ENCODE peak calls at places on chromosomes 13 and 19, in nine cellular contexts. One of them, this sample, is unnamed.

GRCh38 chr13:71865858-71866172 is 1.2 kb downstream of the DACH1 start:
- DNase-seq in OCI-LY7: no peak
- DNase-seq in brain microvascular endothelial cell: no peak
- DNase-seq in Peyer's patch: peak
- DNase-seq in breast epithelium: no peak
- DNase-seq in suprapubic skin: no peak
- DNase-seq in esophagus squamous epithelium: no peak
- DNase-seq in spleen: peak
- DNase-seq in heart right ventricle: peak
- DNase-seq in this sample: no peak

GRCh38 chr13:78764665-78765064 is 105.7 kb upstream of the OBI1 start:
- DNase-seq in OCI-LY7: no peak
- DNase-seq in brain microvascular endothelial cell: no peak
- DNase-seq in Peyer's patch: no peak
- DNase-seq in breast epithelium: no peak
- DNase-seq in suprapubic skin: no peak
- DNase-seq in esophagus squamous epithelium: no peak
- DNase-seq in spleen: no peak
- DNase-seq in heart right ventricle: no peak
- DNase-seq in this sample: no peak

GRCh38 chr13:32988588-32989256 is 27.5 kb upstream of the KL start:
- DNase-seq in OCI-LY7: peak
- DNase-seq in brain microvascular endothelial cell: no peak
- DNase-seq in Peyer's patch: no peak
- DNase-seq in breast epithelium: no peak
- DNase-seq in suprapubic skin: no peak
- DNase-seq in esophagus squamous epithelium: no peak
- DNase-seq in spleen: no peak
- DNase-seq in heart right ventricle: peak
- DNase-seq in this sample: no peak

GRCh38 chr13:113643593-113643992 is 14.4 kb downstream of the ATP4B start:
- DNase-seq in OCI-LY7: no peak
- DNase-seq in brain microvascular endothelial cell: no peak
- DNase-seq in Peyer's patch: no peak
- DNase-seq in breast epithelium: no peak
- DNase-seq in suprapubic skin: no peak
- DNase-seq in esophagus squamous epithelium: no peak
- DNase-seq in spleen: no peak
- DNase-seq in heart right ventricle: no peak
- DNase-seq in this sample: no peak

GRCh38 chr13:98372886-98373285 is 195.8 kb upstream of the RNF113B start:
- DNase-seq in OCI-LY7: no peak
- DNase-seq in brain microvascular endothelial cell: peak
- DNase-seq in Peyer's patch: no peak
- DNase-seq in breast epithelium: no peak
- DNase-seq in suprapubic skin: no peak
- DNase-seq in esophagus squamous epithelium: no peak
- DNase-seq in spleen: no peak
- DNase-seq in heart right ventricle: no peak
- DNase-seq in this sample: peak

GRCh38 chr19:47660435-47660832 is 51.5 kb downstream of the BICRA start:
- DNase-seq in OCI-LY7: no peak
- DNase-seq in brain microvascular endothelial cell: no peak
- DNase-seq in Peyer's patch: peak
- DNase-seq in breast epithelium: no peak
- DNase-seq in suprapubic skin: no peak
- DNase-seq in esophagus squamous epithelium: no peak
- DNase-seq in spleen: no peak
- DNase-seq in heart right ventricle: no peak
- DNase-seq in this sample: peak

GRCh38 chr19:58181902-58182576 is 822 bp upstream of the ZNF274 start:
- DNase-seq in OCI-LY7: peak
- DNase-seq in brain microvascular endothelial cell: peak
- DNase-seq in Peyer's patch: peak
- DNase-seq in breast epithelium: peak
- DNase-seq in suprapubic skin: peak
- DNase-seq in esophagus squamous epithelium: no peak
- DNase-seq in spleen: peak
- DNase-seq in heart right ventricle: peak
- DNase-seq in this sample: no peak

GRCh38 chr13:72004236-72004635 is 137.2 kb upstream of the DACH1 start:
- DNase-seq in OCI-LY7: no peak
- DNase-seq in brain microvascular endothelial cell: no peak
- DNase-seq in Peyer's patch: no peak
- DNase-seq in breast epithelium: no peak
- DNase-seq in suprapubic skin: no peak
- DNase-seq in esophagus squamous epithelium: no peak
- DNase-seq in spleen: no peak
- DNase-seq in heart right ventricle: no peak
- DNase-seq in this sample: no peak

GRCh38 chr19:30887042-30887441 is 462.2 kb downstream of the TSHZ3 start:
- DNase-seq in OCI-LY7: no peak
- DNase-seq in brain microvascular endothelial cell: no peak
- DNase-seq in Peyer's patch: no peak
- DNase-seq in breast epithelium: no peak
- DNase-seq in suprapubic skin: no peak
- DNase-seq in esophagus squamous epithelium: no peak
- DNase-seq in spleen: no peak
- DNase-seq in heart right ventricle: no peak
- DNase-seq in this sample: no peak

GRCh38 chr19:12703056-12703455 is 6.6 kb upstream of the FBXW9 start:
- DNase-seq in OCI-LY7: peak
- DNase-seq in brain microvascular endothelial cell: no peak
- DNase-seq in Peyer's patch: no peak
- DNase-seq in breast epithelium: no peak
- DNase-seq in suprapubic skin: no peak
- DNase-seq in esophagus squamous epithelium: no peak
- DNase-seq in spleen: no peak
- DNase-seq in heart right ventricle: no peak
- DNase-seq in this sample: no peak

GRCh38 chr13:29514720-29515310 is 80.7 kb downstream of the SLC7A1 start:
- DNase-seq in OCI-LY7: no peak
- DNase-seq in brain microvascular endothelial cell: no peak
- DNase-seq in Peyer's patch: no peak
- DNase-seq in breast epithelium: no peak
- DNase-seq in suprapubic skin: no peak
- DNase-seq in esophagus squamous epithelium: no peak
- DNase-seq in spleen: peak
- DNase-seq in heart right ventricle: no peak
- DNase-seq in this sample: no peak

GRCh38 chr19:3094638-3095374 is 644 bp downstream of the GNA11 start:
- DNase-seq in OCI-LY7: peak
- DNase-seq in brain microvascular endothelial cell: no peak
- DNase-seq in Peyer's patch: no peak
- DNase-seq in breast epithelium: no peak
- DNase-seq in suprapubic skin: peak
- DNase-seq in esophagus squamous epithelium: no peak
- DNase-seq in spleen: peak
- DNase-seq in heart right ventricle: no peak
- DNase-seq in this sample: no peak

GRCh38 chr19:3658004-3658822 is 31.6 kb upstream of the CACTIN start:
- DNase-seq in OCI-LY7: no peak
- DNase-seq in brain microvascular endothelial cell: no peak
- DNase-seq in Peyer's patch: no peak
- DNase-seq in breast epithelium: peak
- DNase-seq in suprapubic skin: no peak
- DNase-seq in esophagus squamous epithelium: no peak
- DNase-seq in spleen: no peak
- DNase-seq in heart right ventricle: no peak
- DNase-seq in this sample: no peak

GRCh38 chr13:48260970-48261369 is 28.0 kb downstream of the ITM2B start:
- DNase-seq in OCI-LY7: no peak
- DNase-seq in brain microvascular endothelial cell: no peak
- DNase-seq in Peyer's patch: no peak
- DNase-seq in breast epithelium: no peak
- DNase-seq in suprapubic skin: no peak
- DNase-seq in esophagus squamous epithelium: no peak
- DNase-seq in spleen: no peak
- DNase-seq in heart right ventricle: no peak
- DNase-seq in this sample: no peak
- H3K27ac ChIP-seq in OCI-LY7: no peak
- H3K27ac ChIP-seq in brain microvascular endothelial cell: no peak
- H3K27ac ChIP-seq in Peyer's patch: no peak
- H3K27ac ChIP-seq in breast epithelium: no peak
- H3K27ac ChIP-seq in suprapubic skin: no peak
- H3K27ac ChIP-seq in esophagus squamous epithelium: no peak
- H3K27ac ChIP-seq in spleen: no peak
- H3K27ac ChIP-seq in heart right ventricle: no peak
- H3K27ac ChIP-seq in this sample: no peak

GRCh38 chr19:29680447-29680846 is 15.2 kb downstream of the PLEKHF1 start:
- DNase-seq in OCI-LY7: peak
- DNase-seq in brain microvascular endothelial cell: no peak
- DNase-seq in Peyer's patch: peak
- DNase-seq in breast epithelium: no peak
- DNase-seq in suprapubic skin: peak
- DNase-seq in esophagus squamous epithelium: peak
- DNase-seq in spleen: peak
- DNase-seq in heart right ventricle: no peak
- DNase-seq in this sample: peak

GRCh38 chr19:29676586-29676985 is 11.3 kb downstream of the PLEKHF1 start:
- DNase-seq in OCI-LY7: no peak
- DNase-seq in brain microvascular endothelial cell: no peak
- DNase-seq in Peyer's patch: peak
- DNase-seq in breast epithelium: no peak
- DNase-seq in suprapubic skin: no peak
- DNase-seq in esophagus squamous epithelium: no peak
- DNase-seq in spleen: peak
- DNase-seq in heart right ventricle: peak
- DNase-seq in this sample: peak

GRCh38 chr19:29677001-29677781 is 11.9 kb downstream of the PLEKHF1 start:
- DNase-seq in OCI-LY7: no peak
- DNase-seq in brain microvascular endothelial cell: no peak
- DNase-seq in Peyer's patch: no peak
- DNase-seq in breast epithelium: no peak
- DNase-seq in suprapubic skin: no peak
- DNase-seq in esophagus squamous epithelium: no peak
- DNase-seq in spleen: peak
- DNase-seq in heart right ventricle: no peak
- DNase-seq in this sample: peak

GRCh38 chr19:29679598-29680210 is 14.4 kb downstream of the PLEKHF1 start:
- DNase-seq in OCI-LY7: no peak
- DNase-seq in brain microvascular endothelial cell: no peak
- DNase-seq in Peyer's patch: no peak
- DNase-seq in breast epithelium: no peak
- DNase-seq in suprapubic skin: no peak
- DNase-seq in esophagus squamous epithelium: no peak
- DNase-seq in spleen: peak
- DNase-seq in heart right ventricle: no peak
- DNase-seq in this sample: no peak

DNA sequence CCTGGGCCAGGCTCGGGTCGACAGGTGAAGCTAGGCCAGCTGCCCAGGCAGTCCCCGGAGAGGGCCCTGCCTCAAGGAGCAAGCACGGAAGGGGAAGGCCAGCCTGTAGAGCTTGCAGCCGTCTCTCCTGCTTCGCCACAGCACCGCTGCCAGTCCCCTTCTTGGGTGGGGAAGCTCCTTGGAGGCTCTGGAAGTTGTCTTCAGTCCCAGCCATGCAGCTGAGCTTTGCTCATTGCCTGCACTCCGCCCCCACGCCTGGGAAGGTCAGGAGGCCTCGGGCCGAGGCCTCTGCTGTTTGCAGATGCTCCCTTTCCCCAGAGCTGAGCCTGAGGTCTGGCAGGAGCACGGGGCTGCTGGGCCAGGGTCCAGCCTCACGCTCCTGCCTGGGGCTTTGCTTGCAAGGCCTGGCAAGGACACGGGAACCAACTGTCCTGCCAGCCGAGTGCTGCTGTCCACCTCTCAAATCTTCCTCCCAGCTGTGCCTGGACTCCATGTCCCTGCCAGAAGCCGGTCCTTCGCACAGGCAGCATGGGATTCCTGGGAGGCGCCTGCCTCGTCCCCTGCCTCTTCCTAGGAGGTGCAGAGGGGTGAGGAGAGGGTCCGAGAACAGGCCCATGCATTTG is 13.3 kb downstream of the PLEKHF1 start:
- DNase-seq in OCI-LY7: no peak
- DNase-seq in brain microvascular endothelial cell: no peak
- DNase-seq in Peyer's patch: peak
- DNase-seq in breast epithelium: no peak
- DNase-seq in suprapubic skin: peak
- DNase-seq in esophagus squamous epithelium: no peak
- DNase-seq in spleen: peak
- DNase-seq in heart right ventricle: peak
- DNase-seq in this sample: peak
- H3K27ac ChIP-seq in OCI-LY7: no peak
- H3K27ac ChIP-seq in brain microvascular endothelial cell: no peak
- H3K27ac ChIP-seq in Peyer's patch: peak
- H3K27ac ChIP-seq in breast epithelium: peak
- H3K27ac ChIP-seq in suprapubic skin: peak
- H3K27ac ChIP-seq in esophagus squamous epithelium: peak
- H3K27ac ChIP-seq in spleen: no peak
- H3K27ac ChIP-seq in heart right ventricle: peak
- H3K27ac ChIP-seq in this sample: peak

GRCh38 chr13:48155850-48156249 is 60.9 kb upstream of the MED4 start:
- DNase-seq in OCI-LY7: no peak
- DNase-seq in brain microvascular endothelial cell: peak
- DNase-seq in Peyer's patch: no peak
- DNase-seq in breast epithelium: no peak
- DNase-seq in suprapubic skin: no peak
- DNase-seq in esophagus squamous epithelium: no peak
- DNase-seq in spleen: no peak
- DNase-seq in heart right ventricle: no peak
- DNase-seq in this sample: no peak
- H3K27ac ChIP-seq in OCI-LY7: no peak
- H3K27ac ChIP-seq in brain microvascular endothelial cell: no peak
- H3K27ac ChIP-seq in Peyer's patch: peak
- H3K27ac ChIP-seq in breast epithelium: peak
- H3K27ac ChIP-seq in suprapubic skin: peak
- H3K27ac ChIP-seq in esophagus squamous epithelium: peak
- H3K27ac ChIP-seq in spleen: peak
- H3K27ac ChIP-seq in heart right ventricle: peak
- H3K27ac ChIP-seq in this sample: peak

DNA sequence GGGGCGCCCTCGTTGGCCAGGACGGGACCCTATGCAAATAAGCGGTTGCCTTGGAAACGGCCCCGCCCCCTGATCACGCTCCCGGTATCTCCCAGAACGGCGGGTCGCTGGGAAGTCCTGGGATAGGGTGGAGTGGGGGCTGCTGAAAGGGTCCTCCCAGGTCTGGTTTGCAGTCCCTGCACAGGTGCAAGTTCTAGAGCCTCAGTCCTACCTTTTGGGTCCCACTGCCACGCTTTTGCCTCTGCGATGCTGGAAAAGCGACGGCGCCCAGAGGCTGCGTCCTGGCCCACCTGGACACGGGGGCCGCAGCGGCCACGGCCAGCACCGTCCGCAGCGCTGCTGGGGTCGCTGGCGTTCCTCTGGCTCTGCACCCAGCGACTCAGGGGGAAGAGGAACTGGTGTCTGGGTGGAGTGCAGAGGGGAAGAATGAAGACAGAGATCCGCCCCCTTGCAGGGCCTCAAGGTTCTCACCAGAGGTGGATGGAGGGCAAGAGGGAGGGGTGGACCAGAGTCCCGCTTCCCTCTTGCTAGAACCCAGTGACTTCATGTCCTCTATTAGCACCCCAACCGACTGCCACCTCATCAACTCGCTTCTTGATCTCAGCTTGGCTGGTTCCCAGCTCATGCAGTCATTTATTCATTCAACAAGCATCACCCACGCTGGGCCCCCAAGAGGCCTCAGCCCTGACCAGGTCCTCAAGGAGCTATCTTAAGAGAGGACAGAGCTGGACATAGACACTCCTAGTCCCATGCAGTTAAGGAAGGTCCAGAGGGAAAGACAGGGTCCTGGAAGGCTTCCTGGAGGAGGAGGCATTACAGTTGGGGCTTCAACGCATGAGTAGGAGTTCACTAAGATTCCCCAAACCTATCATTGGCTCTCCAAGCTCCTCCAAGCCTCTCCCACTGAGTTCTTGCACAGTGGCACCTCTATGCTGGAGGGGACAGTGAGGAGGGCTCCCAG is at the start of gene LRRC25:
- DNase-seq in OCI-LY7: peak
- DNase-seq in brain microvascular endothelial cell: no peak
- DNase-seq in Peyer's patch: peak
- DNase-seq in breast epithelium: no peak
- DNase-seq in suprapubic skin: no peak
- DNase-seq in esophagus squamous epithelium: no peak
- DNase-seq in spleen: peak
- DNase-seq in heart right ventricle: no peak
- DNase-seq in this sample: peak
- H3K27ac ChIP-seq in OCI-LY7: no peak
- H3K27ac ChIP-seq in brain microvascular endothelial cell: no peak
- H3K27ac ChIP-seq in Peyer's patch: peak
- H3K27ac ChIP-seq in breast epithelium: no peak
- H3K27ac ChIP-seq in suprapubic skin: no peak
- H3K27ac ChIP-seq in esophagus squamous epithelium: peak
- H3K27ac ChIP-seq in spleen: peak
- H3K27ac ChIP-seq in heart right ventricle: no peak
- H3K27ac ChIP-seq in this sample: peak

This sample was measured in gastrocnemius medialis.